ENCODE peak calls at places on chromosomes 6 and 20, in six cellular contexts. F is A673; D is posterior cingulate gyrus; M is iris pigment epithelial cell; T is RPMI7951; P is stimulated activated CD4-positive, alpha-beta T cell treated with anti-CD3 and anti-CD28 coated beads, Interleukin-4, amount 100 ng/mL, for 4 hours. R is an unnamed sample.

GRCh38 chr20:38190166-38190565 is 25.1 kb upstream of the TGM2 start:
- DNase-seq in F (no peak), D (peak; percentile 16), M (no peak), T (no peak), P (no peak), R (no peak)

GRCh38 chr6:42898891-42899361 is 16.9 kb upstream of the PTCRA start:
- DNase-seq in F (peak; percentile 77), D (no peak), M (peak; percentile 58), T (peak; percentile 69), P (peak; percentile 56), R (peak; percentile 36)

GRCh38 chr6:134508862-134509498 is 191.1 kb upstream of the SGK1 start:
- DNase-seq in F (no peak), D (no peak), M (no peak), T (no peak), P (no peak), R (no peak)

GRCh38 chr6:85594197-85594930 is 706 bp upstream of the SNX14 start:
- DNase-seq in F (peak; percentile 45), D (peak; percentile 86), M (peak; percentile 39), T (no peak), P (peak; percentile 37), R (peak; percentile 31)

GRCh38 chr6:79612457-79612856 is 18.7 kb upstream of the SH3BGRL2 start:
- DNase-seq in F (no peak), D (no peak), M (no peak), T (no peak), P (no peak), R (no peak)

GRCh38 chr6:167443098-167443680 is 118.3 kb downstream of the TTLL2 start:
- DNase-seq in F (no peak), D (no peak), M (no peak), T (no peak), P (no peak), R (no peak)

GRCh38 chr6:95469511-95469910 is 107.8 kb upstream of the MANEA start:
- DNase-seq in F (no peak), D (no peak), M (no peak), T (no peak), P (no peak), R (no peak)

GRCh38 chr20:44965651-44966029 is 672 bp upstream of the STK4 start:
- DNase-seq in F (no peak), D (no peak), M (no peak), T (no peak), P (no peak), R (no peak)

GRCh38 chr6:21829126-21829525 is 235.6 kb downstream of the SOX4 start:
- DNase-seq in F (no peak), D (no peak), M (no peak), T (no peak), P (no peak), R (no peak)

GRCh38 chr20:13649548-13649947 is 10.8 kb upstream of the TASP1 start:
- DNase-seq in F (no peak), D (no peak), M (no peak), T (peak; percentile 81), P (no peak), R (no peak)

GRCh38 chr6:38567436-38567835 is 72.3 kb downstream of the BTBD9 start:
- DNase-seq in F (peak; percentile 78), D (peak; percentile 87), M (peak; percentile 95), T (peak; percentile 73), P (no peak), R (no peak)

GRCh38 chr20:38973107-38973506 is 11.0 kb downstream of the DHX35 start:
- DNase-seq in F (no peak), D (no peak), M (no peak), T (no peak), P (no peak), R (no peak)

GRCh38 chr6:139711714-139712585 is 337.5 kb upstream of the CITED2 start:
- DNase-seq in F (no peak), D (no peak), M (peak; percentile 87), T (peak; percentile 49), P (no peak), R (no peak)

GRCh38 chr6:42352856-42353564 is 98.7 kb downstream of the TRERF1 start:
- DNase-seq in F (no peak), D (no peak), M (peak; percentile 79), T (peak; percentile 64), P (no peak), R (no peak)

GRCh38 chr6:145897552-145897951 is 66.6 kb downstream of the SHPRH start:
- DNase-seq in F (no peak), D (no peak), M (no peak), T (no peak), P (no peak), R (no peak)

GRCh38 chr6:14452567-14453527 is 335.3 kb downstream of the CD83 start:
- DNase-seq in F (no peak), D (no peak), M (no peak), T (no peak), P (peak; percentile 19), R (peak; percentile 18)

GRCh38 chr6:161161121-161161520 is 112.7 kb downstream of the AGPAT4 start:
- DNase-seq in F (no peak), D (no peak), M (no peak), T (no peak), P (no peak), R (no peak)

GRCh38 chr20:19453781-19454310 is 241.4 kb downstream of the SLC24A3 start:
- DNase-seq in F (peak; percentile 33), D (no peak), M (no peak), T (peak; percentile 48), P (no peak), R (no peak)

GRCh38 chr6:100057941-100058340 is 63.9 kb upstream of the MCHR2 start:
- DNase-seq in F (no peak), D (no peak), M (peak; percentile 3), T (no peak), P (no peak), R (no peak)

GRCh38 chr6:37868447-37868825 is 48.9 kb downstream of the ZFAND3 start:
- DNase-seq in F (peak; percentile 19), D (no peak), M (peak; percentile 74), T (peak; percentile 24), P (no peak), R (no peak)

GRCh38 chr6:107988570-107988969 is 30.6 kb upstream of the SEC63 start:
- DNase-seq in F (no peak), D (no peak), M (no peak), T (no peak), P (no peak), R (no peak)

GRCh38 chr6:19802656-19803055 is 34.5 kb upstream of the ID4 start:
- DNase-seq in F (no peak), D (no peak), M (no peak), T (no peak), P (no peak), R (no peak)

GRCh38 chr6:4340544-4340943 is 205.2 kb upstream of the ECI2 start:
- DNase-seq in F (no peak), D (no peak), M (no peak), T (no peak), P (no peak), R (no peak)

GRCh38 chr6:69732640-69733039 is 64.2 kb downstream of the LMBRD1 start:
- DNase-seq in F (peak; percentile 45), D (no peak), M (peak; percentile 12), T (peak; percentile 6), P (no peak), R (no peak)

GRCh38 chr6:69424581-69424980 is 372.2 kb downstream of the LMBRD1 start:
- DNase-seq in F (no peak), D (no peak), M (no peak), T (no peak), P (no peak), R (no peak)

GRCh38 chr6:16676978-16677377 is 84.3 kb downstream of the ATXN1 start:
- DNase-seq in F (no peak), D (no peak), M (peak; percentile 84), T (peak; percentile 34), P (no peak), R (no peak)

GRCh38 chr6:42453027-42453648 is 1.4 kb upstream of the TRERF1 start:
- DNase-seq in F (peak; percentile 93), D (peak; percentile 96), M (peak; percentile 95), T (peak; percentile 93), P (peak; percentile 72), R (peak; percentile 67)